ENCODE peak calls at places on chromosomes 13 and 19, in four cellular contexts. One of them, this sample, is unnamed.

GRCh38 chr19:48249502-48250014 is 6.2 kb downstream of the CARD8 start:
- DNase-seq in cardiac fibroblast: peak
- DNase-seq in tibial nerve: peak
- DNase-seq in thoracic aorta: no peak
- DNase-seq in this sample: no peak

GRCh38 chr13:69566104-69566716 is 541.4 kb upstream of the ATXN8OS start:
- DNase-seq in cardiac fibroblast: no peak
- DNase-seq in tibial nerve: no peak
- DNase-seq in thoracic aorta: no peak
- DNase-seq in this sample: no peak

GRCh38 chr13:95355491-95355890 is 54.2 kb upstream of the ABCC4 start:
- DNase-seq in cardiac fibroblast: peak
- DNase-seq in tibial nerve: no peak
- DNase-seq in thoracic aorta: no peak
- DNase-seq in this sample: no peak

GRCh38 chr13:73585236-73585635 is 526.4 kb downstream of the KLF5 start:
- DNase-seq in cardiac fibroblast: no peak
- DNase-seq in tibial nerve: no peak
- DNase-seq in thoracic aorta: no peak
- DNase-seq in this sample: no peak

GRCh38 chr13:107210216-107211010 is 642.5 kb upstream of the ARGLU1 start:
- DNase-seq in cardiac fibroblast: peak
- DNase-seq in tibial nerve: no peak
- DNase-seq in thoracic aorta: no peak
- DNase-seq in this sample: no peak

GRCh38 chr19:49020931-49021895 is 2.9 kb downstream of the CGB3 start:
- DNase-seq in cardiac fibroblast: peak
- DNase-seq in tibial nerve: no peak
- DNase-seq in thoracic aorta: no peak
- DNase-seq in this sample: no peak

GRCh38 chr19:39544201-39544903 is 4.4 kb upstream of the EID2 start:
- DNase-seq in cardiac fibroblast: peak
- DNase-seq in tibial nerve: no peak
- DNase-seq in thoracic aorta: no peak
- DNase-seq in this sample: no peak

GRCh38 chr13:59442946-59443345 is 720.8 kb downstream of the DIAPH3 start:
- DNase-seq in cardiac fibroblast: peak
- DNase-seq in tibial nerve: no peak
- DNase-seq in thoracic aorta: no peak
- DNase-seq in this sample: no peak

GRCh38 chr13:94896238-94896637 is 183.9 kb upstream of the SOX21 start:
- DNase-seq in cardiac fibroblast: no peak
- DNase-seq in tibial nerve: no peak
- DNase-seq in thoracic aorta: no peak
- DNase-seq in this sample: no peak

GRCh38 chr19:44903602-44904425 is 1.8 kb upstream of the APOE start:
- DNase-seq in cardiac fibroblast: peak
- DNase-seq in tibial nerve: peak
- DNase-seq in thoracic aorta: no peak
- DNase-seq in this sample: peak

GRCh38 chr13:107669356-107669755 is 546.0 kb downstream of the LIG4 start:
- DNase-seq in cardiac fibroblast: peak
- DNase-seq in tibial nerve: no peak
- DNase-seq in thoracic aorta: no peak
- DNase-seq in this sample: no peak

GRCh38 chr19:19537321-19538048 is 580 bp upstream of the CILP2 start:
- DNase-seq in cardiac fibroblast: no peak
- DNase-seq in tibial nerve: no peak
- DNase-seq in thoracic aorta: no peak
- DNase-seq in this sample: no peak

GRCh38 chr19:43545981-43546380 is 13.0 kb downstream of the ZNF575 start:
- DNase-seq in cardiac fibroblast: no peak
- DNase-seq in tibial nerve: no peak
- DNase-seq in thoracic aorta: no peak
- DNase-seq in this sample: no peak

GRCh38 chr19:54674021-54674617 is 11.3 kb downstream of the LILRB4 start:
- DNase-seq in cardiac fibroblast: peak
- DNase-seq in tibial nerve: no peak
- DNase-seq in thoracic aorta: no peak
- DNase-seq in this sample: no peak

GRCh38 chr13:50275392-50276063 is 260.3 kb downstream of the KCNRG start:
- DNase-seq in cardiac fibroblast: peak
- DNase-seq in tibial nerve: no peak
- DNase-seq in thoracic aorta: no peak
- DNase-seq in this sample: no peak

GRCh38 chr13:94700536-94700935 is 11.8 kb downstream of the SOX21 start:
- DNase-seq in cardiac fibroblast: no peak
- DNase-seq in tibial nerve: no peak
- DNase-seq in thoracic aorta: no peak
- DNase-seq in this sample: no peak

GRCh38 chr13:113816248-113816924 is 47.5 kb downstream of the GAS6 start:
- DNase-seq in cardiac fibroblast: no peak
- DNase-seq in tibial nerve: no peak
- DNase-seq in thoracic aorta: no peak
- DNase-seq in this sample: no peak

GRCh38 chr19:45419396-45419795 is 4.3 kb downstream of the ERCC1 start:
- DNase-seq in cardiac fibroblast: no peak
- DNase-seq in tibial nerve: no peak
- DNase-seq in thoracic aorta: no peak
- DNase-seq in this sample: no peak

GRCh38 chr13:63449549-63449948 is 2033.9 kb upstream of the PCDH20 start:
- DNase-seq in cardiac fibroblast: no peak
- DNase-seq in tibial nerve: no peak
- DNase-seq in thoracic aorta: no peak
- DNase-seq in this sample: no peak

GRCh38 chr13:55410398-55411330 is 1730.1 kb upstream of the PRR20A start:
- DNase-seq in cardiac fibroblast: no peak
- DNase-seq in tibial nerve: no peak
- DNase-seq in thoracic aorta: no peak
- DNase-seq in this sample: peak

GRCh38 chr13:34256236-34256635 is 438.3 kb downstream of the RFC3 start:
- DNase-seq in cardiac fibroblast: no peak
- DNase-seq in tibial nerve: no peak
- DNase-seq in thoracic aorta: no peak
- DNase-seq in this sample: no peak

GRCh38 chr13:22063416-22064124 is 392.7 kb downstream of the FGF9 start:
- DNase-seq in cardiac fibroblast: no peak
- DNase-seq in tibial nerve: no peak
- DNase-seq in thoracic aorta: no peak
- DNase-seq in this sample: no peak

GRCh38 chr13:46676378-46676725 is 120.6 kb downstream of the ESD start:
- DNase-seq in cardiac fibroblast: no peak
- DNase-seq in tibial nerve: no peak
- DNase-seq in thoracic aorta: no peak
- DNase-seq in this sample: no peak

GRCh38 chr13:23558675-23559536 is 11.3 kb upstream of the TNFRSF19 start:
- DNase-seq in cardiac fibroblast: peak
- DNase-seq in tibial nerve: peak
- DNase-seq in thoracic aorta: no peak
- DNase-seq in this sample: no peak

GRCh38 chr13:75405976-75406703 is 75.8 kb downstream of the TBC1D4 start:
- DNase-seq in cardiac fibroblast: peak
- DNase-seq in tibial nerve: peak
- DNase-seq in thoracic aorta: no peak
- DNase-seq in this sample: no peak

GRCh38 chr13:27927444-27928352 is 7.9 kb downstream of the PDX1 start:
- DNase-seq in cardiac fibroblast: no peak
- DNase-seq in tibial nerve: no peak
- DNase-seq in thoracic aorta: no peak
- DNase-seq in this sample: peak

GRCh38 chr19:31344403-31344802 is 4.8 kb downstream of the TSHZ3 start:
- DNase-seq in cardiac fibroblast: no peak
- DNase-seq in tibial nerve: no peak
- DNase-seq in thoracic aorta: no peak
- DNase-seq in this sample: peak

GRCh38 chr19:42816901-42817300 is 51.4 kb upstream of the PSG8 start:
- DNase-seq in cardiac fibroblast: peak
- DNase-seq in tibial nerve: no peak
- DNase-seq in thoracic aorta: no peak
- DNase-seq in this sample: no peak

GRCh38 chr19:41189425-41190065 is 3.5 kb upstream of the CYP2S1 start:
- DNase-seq in cardiac fibroblast: no peak
- DNase-seq in tibial nerve: no peak
- DNase-seq in thoracic aorta: no peak
- DNase-seq in this sample: no peak

GRCh38 chr13:94128430-94128829 is 351.1 kb downstream of the DCT start:
- DNase-seq in cardiac fibroblast: no peak
- DNase-seq in tibial nerve: peak
- DNase-seq in thoracic aorta: no peak
- DNase-seq in this sample: no peak

GRCh38 chr13:76717092-76717491 is 169.1 kb downstream of the KCTD12 start:
- DNase-seq in cardiac fibroblast: peak
- DNase-seq in tibial nerve: no peak
- DNase-seq in thoracic aorta: no peak
- DNase-seq in this sample: no peak

GRCh38 chr19:19997656-19998268 is 41.5 kb downstream of the ZNF682 start:
- DNase-seq in cardiac fibroblast: peak
- DNase-seq in tibial nerve: no peak
- DNase-seq in thoracic aorta: no peak
- DNase-seq in this sample: no peak

GRCh38 chr19:45117167-45117594 is 24.2 kb downstream of the PPP1R37 start:
- DNase-seq in cardiac fibroblast: no peak
- DNase-seq in tibial nerve: no peak
- DNase-seq in thoracic aorta: no peak
- DNase-seq in this sample: peak

GRCh38 chr19:19461671-19462622 is 53.4 kb downstream of the TSSK6 start:
- DNase-seq in cardiac fibroblast: peak
- DNase-seq in tibial nerve: no peak
- DNase-seq in thoracic aorta: no peak
- DNase-seq in this sample: peak

GRCh38 chr19:1590641-1591397 is 1.8 kb downstream of the MBD3 start:
- DNase-seq in cardiac fibroblast: peak
- DNase-seq in tibial nerve: no peak
- DNase-seq in thoracic aorta: no peak
- DNase-seq in this sample: peak

GRCh38 chr19:45442927-45443461 is 19.3 kb upstream of the ERCC1 start:
- DNase-seq in cardiac fibroblast: peak
- DNase-seq in tibial nerve: peak
- DNase-seq in thoracic aorta: no peak
- DNase-seq in this sample: peak